ENCODE peak calls at places on chromosome 13, in eight cellular contexts. One of them, this sample, is unnamed.
A peak's percentile ranks its signal among the peaks of the same experiment; 100 is the strongest.

GRCh38 chr13:23687614-23688013 is 117.4 kb downstream of the TNFRSF19 start:
- DNase-seq in pancreas: no peak
- DNase-seq in stimulated activated CD4-positive, alpha-beta T cell treated with anti-CD3 and anti-CD28 coated beads, Interleukin-12 subunit alpha, Interleukin-12 subunit beta, amount 100 ng/mL, for 48 hours: no peak
- DNase-seq in activated gamma-delta T cell treated with Interleukin-2 at 50 U/mL for 16 hours: no peak
- DNase-seq in NCI-H1436: no peak
- DNase-seq in activated T-cell treated with anti-CD3 and anti-CD28 coated beads for 1 hour: no peak
- DNase-seq in KG1: no peak
- DNase-seq in H7: no peak
- DNase-seq in this sample: no peak

GRCh38 chr13:33109319-33109718 is 93.1 kb downstream of the KL start:
- DNase-seq in NCI-H1436: no peak
- DNase-seq in stimulated activated CD4-positive, alpha-beta T cell treated with anti-CD3 and anti-CD28 coated beads, Interleukin-12 subunit alpha, Interleukin-12 subunit beta, amount 100 ng/mL, for 48 hours: no peak
- DNase-seq in activated T-cell treated with anti-CD3 and anti-CD28 coated beads for 1 hour: no peak
- DNase-seq in KG1: no peak
- DNase-seq in activated gamma-delta T cell treated with Interleukin-2 at 50 U/mL for 16 hours: no peak
- DNase-seq in pancreas: no peak
- DNase-seq in H7: no peak
- DNase-seq in this sample: no peak

GRCh38 chr13:113361406-113361805 is 2.5 kb downstream of the GRTP1 start:
- DNase-seq in stimulated activated CD4-positive, alpha-beta T cell treated with anti-CD3 and anti-CD28 coated beads, Interleukin-12 subunit alpha, Interleukin-12 subunit beta, amount 100 ng/mL, for 48 hours: no peak
- DNase-seq in KG1: no peak
- DNase-seq in NCI-H1436: no peak
- DNase-seq in activated gamma-delta T cell treated with Interleukin-2 at 50 U/mL for 16 hours: no peak
- DNase-seq in H7: no peak
- DNase-seq in pancreas: no peak
- DNase-seq in activated T-cell treated with anti-CD3 and anti-CD28 coated beads for 1 hour: no peak
- DNase-seq in this sample: no peak

GRCh38 chr13:111153977-111154332 is 38.8 kb downstream of the ARHGEF7 start:
- DNase-seq in H7: peak; percentile 82
- DNase-seq in KG1: peak; percentile 32
- DNase-seq in activated T-cell treated with anti-CD3 and anti-CD28 coated beads for 1 hour: no peak
- DNase-seq in pancreas: peak; percentile 25
- DNase-seq in activated gamma-delta T cell treated with Interleukin-2 at 50 U/mL for 16 hours: peak; percentile 44
- DNase-seq in NCI-H1436: no peak
- DNase-seq in stimulated activated CD4-positive, alpha-beta T cell treated with anti-CD3 and anti-CD28 coated beads, Interleukin-12 subunit alpha, Interleukin-12 subunit beta, amount 100 ng/mL, for 48 hours: no peak
- DNase-seq in this sample: no peak

GRCh38 chr13:44853641-44854040 is 135.6 kb downstream of the NUFIP1 start:
- DNase-seq in H7: no peak
- DNase-seq in stimulated activated CD4-positive, alpha-beta T cell treated with anti-CD3 and anti-CD28 coated beads, Interleukin-12 subunit alpha, Interleukin-12 subunit beta, amount 100 ng/mL, for 48 hours: no peak
- DNase-seq in KG1: no peak
- DNase-seq in activated T-cell treated with anti-CD3 and anti-CD28 coated beads for 1 hour: no peak
- DNase-seq in NCI-H1436: no peak
- DNase-seq in pancreas: peak; percentile 89
- DNase-seq in activated gamma-delta T cell treated with Interleukin-2 at 50 U/mL for 16 hours: no peak
- DNase-seq in this sample: no peak

GRCh38 chr13:95540848-95541247 is 11.7 kb upstream of the CLDN10 start:
- DNase-seq in NCI-H1436: no peak
- DNase-seq in pancreas: peak; percentile 90
- DNase-seq in H7: no peak
- DNase-seq in stimulated activated CD4-positive, alpha-beta T cell treated with anti-CD3 and anti-CD28 coated beads, Interleukin-12 subunit alpha, Interleukin-12 subunit beta, amount 100 ng/mL, for 48 hours: no peak
- DNase-seq in activated T-cell treated with anti-CD3 and anti-CD28 coated beads for 1 hour: no peak
- DNase-seq in KG1: no peak
- DNase-seq in activated gamma-delta T cell treated with Interleukin-2 at 50 U/mL for 16 hours: no peak
- DNase-seq in this sample: no peak

GRCh38 chr13:106161186-106161585 is 374.3 kb downstream of the EFNB2 start:
- DNase-seq in stimulated activated CD4-positive, alpha-beta T cell treated with anti-CD3 and anti-CD28 coated beads, Interleukin-12 subunit alpha, Interleukin-12 subunit beta, amount 100 ng/mL, for 48 hours: no peak
- DNase-seq in KG1: no peak
- DNase-seq in activated gamma-delta T cell treated with Interleukin-2 at 50 U/mL for 16 hours: no peak
- DNase-seq in NCI-H1436: no peak
- DNase-seq in activated T-cell treated with anti-CD3 and anti-CD28 coated beads for 1 hour: no peak
- DNase-seq in H7: no peak
- DNase-seq in pancreas: no peak
- DNase-seq in this sample: no peak

GRCh38 chr13:48600374-48601364 is 53.1 kb upstream of the CYSLTR2 start:
- DNase-seq in activated gamma-delta T cell treated with Interleukin-2 at 50 U/mL for 16 hours: no peak
- DNase-seq in pancreas: peak; percentile 37
- DNase-seq in NCI-H1436: no peak
- DNase-seq in KG1: no peak
- DNase-seq in stimulated activated CD4-positive, alpha-beta T cell treated with anti-CD3 and anti-CD28 coated beads, Interleukin-12 subunit alpha, Interleukin-12 subunit beta, amount 100 ng/mL, for 48 hours: no peak
- DNase-seq in activated T-cell treated with anti-CD3 and anti-CD28 coated beads for 1 hour: no peak
- DNase-seq in H7: no peak
- DNase-seq in this sample: no peak

GRCh38 chr13:43426355-43426754 is 360.4 kb downstream of the ENOX1 start:
- DNase-seq in H7: no peak
- DNase-seq in NCI-H1436: no peak
- DNase-seq in pancreas: no peak
- DNase-seq in activated gamma-delta T cell treated with Interleukin-2 at 50 U/mL for 16 hours: no peak
- DNase-seq in KG1: no peak
- DNase-seq in activated T-cell treated with anti-CD3 and anti-CD28 coated beads for 1 hour: no peak
- DNase-seq in stimulated activated CD4-positive, alpha-beta T cell treated with anti-CD3 and anti-CD28 coated beads, Interleukin-12 subunit alpha, Interleukin-12 subunit beta, amount 100 ng/mL, for 48 hours: no peak
- DNase-seq in this sample: no peak

GRCh38 chr13:112723771-112724170 is 33.9 kb downstream of the ATP11A start:
- DNase-seq in stimulated activated CD4-positive, alpha-beta T cell treated with anti-CD3 and anti-CD28 coated beads, Interleukin-12 subunit alpha, Interleukin-12 subunit beta, amount 100 ng/mL, for 48 hours: no peak
- DNase-seq in pancreas: no peak
- DNase-seq in KG1: no peak
- DNase-seq in NCI-H1436: no peak
- DNase-seq in activated gamma-delta T cell treated with Interleukin-2 at 50 U/mL for 16 hours: no peak
- DNase-seq in H7: peak; percentile 28
- DNase-seq in activated T-cell treated with anti-CD3 and anti-CD28 coated beads for 1 hour: no peak
- DNase-seq in this sample: no peak

GRCh38 chr13:84774111-84774510 is 891.8 kb upstream of the SLITRK1 start:
- DNase-seq in KG1: no peak
- DNase-seq in activated T-cell treated with anti-CD3 and anti-CD28 coated beads for 1 hour: no peak
- DNase-seq in stimulated activated CD4-positive, alpha-beta T cell treated with anti-CD3 and anti-CD28 coated beads, Interleukin-12 subunit alpha, Interleukin-12 subunit beta, amount 100 ng/mL, for 48 hours: no peak
- DNase-seq in NCI-H1436: no peak
- DNase-seq in pancreas: no peak
- DNase-seq in H7: no peak
- DNase-seq in activated gamma-delta T cell treated with Interleukin-2 at 50 U/mL for 16 hours: no peak
- DNase-seq in this sample: no peak

GRCh38 chr13:81283561-81283960 is 942.6 kb upstream of the SPRY2 start:
- DNase-seq in activated gamma-delta T cell treated with Interleukin-2 at 50 U/mL for 16 hours: no peak
- DNase-seq in H7: no peak
- DNase-seq in stimulated activated CD4-positive, alpha-beta T cell treated with anti-CD3 and anti-CD28 coated beads, Interleukin-12 subunit alpha, Interleukin-12 subunit beta, amount 100 ng/mL, for 48 hours: no peak
- DNase-seq in NCI-H1436: no peak
- DNase-seq in activated T-cell treated with anti-CD3 and anti-CD28 coated beads for 1 hour: no peak
- DNase-seq in KG1: no peak
- DNase-seq in pancreas: no peak
- DNase-seq in this sample: no peak

GRCh38 chr13:107665926-107666458 is 549.3 kb downstream of the LIG4 start:
- DNase-seq in pancreas: no peak
- DNase-seq in H7: no peak
- DNase-seq in stimulated activated CD4-positive, alpha-beta T cell treated with anti-CD3 and anti-CD28 coated beads, Interleukin-12 subunit alpha, Interleukin-12 subunit beta, amount 100 ng/mL, for 48 hours: no peak
- DNase-seq in KG1: no peak
- DNase-seq in activated T-cell treated with anti-CD3 and anti-CD28 coated beads for 1 hour: no peak
- DNase-seq in activated gamma-delta T cell treated with Interleukin-2 at 50 U/mL for 16 hours: no peak
- DNase-seq in NCI-H1436: no peak
- DNase-seq in this sample: no peak

GRCh38 chr13:41085961-41086360 is 24.7 kb downstream of the WBP4 start:
- DNase-seq in pancreas: no peak
- DNase-seq in H7: peak; percentile 64
- DNase-seq in activated gamma-delta T cell treated with Interleukin-2 at 50 U/mL for 16 hours: no peak
- DNase-seq in KG1: no peak
- DNase-seq in stimulated activated CD4-positive, alpha-beta T cell treated with anti-CD3 and anti-CD28 coated beads, Interleukin-12 subunit alpha, Interleukin-12 subunit beta, amount 100 ng/mL, for 48 hours: no peak
- DNase-seq in NCI-H1436: no peak
- DNase-seq in activated T-cell treated with anti-CD3 and anti-CD28 coated beads for 1 hour: no peak
- DNase-seq in this sample: no peak

GRCh38 chr13:34246511-34246910 is 428.6 kb downstream of the RFC3 start:
- DNase-seq in pancreas: no peak
- DNase-seq in activated T-cell treated with anti-CD3 and anti-CD28 coated beads for 1 hour: no peak
- DNase-seq in KG1: no peak
- DNase-seq in stimulated activated CD4-positive, alpha-beta T cell treated with anti-CD3 and anti-CD28 coated beads, Interleukin-12 subunit alpha, Interleukin-12 subunit beta, amount 100 ng/mL, for 48 hours: no peak
- DNase-seq in activated gamma-delta T cell treated with Interleukin-2 at 50 U/mL for 16 hours: no peak
- DNase-seq in H7: no peak
- DNase-seq in NCI-H1436: no peak
- DNase-seq in this sample: no peak

GRCh38 chr13:39597828-39598227 is 5.2 kb downstream of the LHFPL6 start:
- DNase-seq in activated T-cell treated with anti-CD3 and anti-CD28 coated beads for 1 hour: no peak
- DNase-seq in stimulated activated CD4-positive, alpha-beta T cell treated with anti-CD3 and anti-CD28 coated beads, Interleukin-12 subunit alpha, Interleukin-12 subunit beta, amount 100 ng/mL, for 48 hours: no peak
- DNase-seq in NCI-H1436: no peak
- DNase-seq in KG1: no peak
- DNase-seq in activated gamma-delta T cell treated with Interleukin-2 at 50 U/mL for 16 hours: no peak
- DNase-seq in H7: no peak
- DNase-seq in pancreas: no peak
- DNase-seq in this sample: no peak

GRCh38 chr13:36431204-36432105 is 840 bp upstream of the CCNA1 start:
- DNase-seq in activated gamma-delta T cell treated with Interleukin-2 at 50 U/mL for 16 hours: no peak
- DNase-seq in KG1: no peak
- DNase-seq in NCI-H1436: peak; percentile 1
- DNase-seq in H7: peak; percentile 67
- DNase-seq in activated T-cell treated with anti-CD3 and anti-CD28 coated beads for 1 hour: no peak
- DNase-seq in stimulated activated CD4-positive, alpha-beta T cell treated with anti-CD3 and anti-CD28 coated beads, Interleukin-12 subunit alpha, Interleukin-12 subunit beta, amount 100 ng/mL, for 48 hours: no peak
- DNase-seq in pancreas: no peak
- DNase-seq in this sample: no peak

GRCh38 chr13:31901985-31902384 is 129.6 kb upstream of the FRY start:
- DNase-seq in pancreas: no peak
- DNase-seq in NCI-H1436: no peak
- DNase-seq in KG1: no peak
- DNase-seq in activated gamma-delta T cell treated with Interleukin-2 at 50 U/mL for 16 hours: no peak
- DNase-seq in activated T-cell treated with anti-CD3 and anti-CD28 coated beads for 1 hour: no peak
- DNase-seq in stimulated activated CD4-positive, alpha-beta T cell treated with anti-CD3 and anti-CD28 coated beads, Interleukin-12 subunit alpha, Interleukin-12 subunit beta, amount 100 ng/mL, for 48 hours: no peak
- DNase-seq in H7: no peak
- DNase-seq in this sample: no peak

GRCh38 chr13:108352599-108352998 is 83.1 kb downstream of the TNFSF13B start:
- DNase-seq in activated gamma-delta T cell treated with Interleukin-2 at 50 U/mL for 16 hours: no peak
- DNase-seq in NCI-H1436: no peak
- DNase-seq in activated T-cell treated with anti-CD3 and anti-CD28 coated beads for 1 hour: no peak
- DNase-seq in stimulated activated CD4-positive, alpha-beta T cell treated with anti-CD3 and anti-CD28 coated beads, Interleukin-12 subunit alpha, Interleukin-12 subunit beta, amount 100 ng/mL, for 48 hours: no peak
- DNase-seq in pancreas: no peak
- DNase-seq in KG1: no peak
- DNase-seq in H7: no peak
- DNase-seq in this sample: no peak

GRCh38 chr13:106156468-106156867 is 379.0 kb downstream of the EFNB2 start:
- DNase-seq in pancreas: no peak
- DNase-seq in stimulated activated CD4-positive, alpha-beta T cell treated with anti-CD3 and anti-CD28 coated beads, Interleukin-12 subunit alpha, Interleukin-12 subunit beta, amount 100 ng/mL, for 48 hours: no peak
- DNase-seq in NCI-H1436: no peak
- DNase-seq in activated T-cell treated with anti-CD3 and anti-CD28 coated beads for 1 hour: no peak
- DNase-seq in KG1: no peak
- DNase-seq in H7: no peak
- DNase-seq in activated gamma-delta T cell treated with Interleukin-2 at 50 U/mL for 16 hours: no peak
- DNase-seq in this sample: no peak

GRCh38 chr13:33560722-33561121 is 257.2 kb upstream of the RFC3 start:
- DNase-seq in KG1: no peak
- DNase-seq in stimulated activated CD4-positive, alpha-beta T cell treated with anti-CD3 and anti-CD28 coated beads, Interleukin-12 subunit alpha, Interleukin-12 subunit beta, amount 100 ng/mL, for 48 hours: no peak
- DNase-seq in NCI-H1436: no peak
- DNase-seq in pancreas: no peak
- DNase-seq in H7: no peak
- DNase-seq in activated T-cell treated with anti-CD3 and anti-CD28 coated beads for 1 hour: no peak
- DNase-seq in activated gamma-delta T cell treated with Interleukin-2 at 50 U/mL for 16 hours: no peak
- DNase-seq in this sample: no peak

GRCh38 chr13:45269204-45269603 is 68.4 kb upstream of the KCTD4 start:
- DNase-seq in stimulated activated CD4-positive, alpha-beta T cell treated with anti-CD3 and anti-CD28 coated beads, Interleukin-12 subunit alpha, Interleukin-12 subunit beta, amount 100 ng/mL, for 48 hours: no peak
- DNase-seq in activated gamma-delta T cell treated with Interleukin-2 at 50 U/mL for 16 hours: no peak
- DNase-seq in H7: peak; percentile 46
- DNase-seq in activated T-cell treated with anti-CD3 and anti-CD28 coated beads for 1 hour: no peak
- DNase-seq in pancreas: no peak
- DNase-seq in NCI-H1436: no peak
- DNase-seq in KG1: no peak
- DNase-seq in this sample: no peak

This sample was measured in CD8-positive, alpha-beta T cell.